ENCODE peak calls at places on chromosomes 12 and 14, in seven cellular contexts. E is ovary, C is AG10803, L is hepatocyte, Z is neural progenitor cell, X is cardiac fibroblast, O is NB4. P is an unnamed sample.

GRCh38 chr14:78950654-78951053 is 780.5 kb downstream of the NRXN3 start:
- DNase-seq in C (peak; percentile 26), Z (no peak), O (no peak), E (no peak), L (peak; percentile 32), X (peak; percentile 39), P (no peak)

GRCh38 chr14:37601849-37602248 is 6.4 kb downstream of the TTC6 start:
- DNase-seq in C (no peak), Z (no peak), X (no peak), O (no peak), E (no peak), L (no peak), P (no peak)

GRCh38 chr14:69260246-69260978 is 454 bp downstream of the GALNT16 start:
- DNase-seq in Z (peak; percentile 89), X (peak; percentile 19), E (peak; percentile 42), L (peak; percentile 61), O (no peak), C (no peak), P (peak; percentile 68)

GRCh38 chr12:54220092-54220557 is 31.3 kb upstream of the SMUG1 start:
- DNase-seq in Z (peak; percentile 78), O (peak; percentile 85), X (peak; percentile 78), L (peak; percentile 81), E (peak; percentile 86), C (peak; percentile 75), P (peak; percentile 68)

GRCh38 chr14:80491562-80492139 is 280.3 kb upstream of the DIO2 start:
- DNase-seq in X (peak; percentile 5), E (no peak), Z (no peak), O (no peak), C (peak; percentile 29), L (no peak), P (no peak)

GRCh38 chr12:42326466-42327226 is 679 bp downstream of the PPHLN1 start:
- DNase-seq in E (no peak), C (peak; percentile 51), O (peak; percentile 38), L (peak; percentile 15), Z (peak; percentile 11), X (peak; percentile 33), P (no peak)

GRCh38 chr14:89270439-89271227 is 146.4 kb downstream of the FOXN3 start:
- DNase-seq in O (no peak), Z (no peak), L (peak; percentile 74), X (no peak), C (no peak), E (no peak), P (no peak)

GRCh38 chr12:53493610-53494391 is 5.5 kb downstream of the MAP3K12 start:
- DNase-seq in O (no peak), E (no peak), X (no peak), C (no peak), L (no peak), Z (peak; percentile 51), P (no peak)

GRCh38 chr14:58587271-58587670 is 50.5 kb upstream of the DACT1 start:
- DNase-seq in O (no peak), L (no peak), Z (no peak), E (no peak), C (peak; percentile 97), X (peak; percentile 78), P (no peak)

GRCh38 chr12:109949089-109949488 is 47.1 kb downstream of the GIT2 start:
- DNase-seq in C (peak; percentile 76), E (no peak), Z (no peak), O (no peak), L (peak; percentile 68), X (peak; percentile 70), P (no peak)

GRCh38 chr14:49553892-49554291 is 32.3 kb downstream of the RPS29 start:
- DNase-seq in X (no peak), E (no peak), Z (no peak), O (no peak), C (no peak), L (no peak), P (no peak)

GRCh38 chr12:95790025-95790911 is at the start of gene NTN4:
- DNase-seq in Z (peak; percentile 68), X (peak; percentile 39), E (peak; percentile 70), L (peak; percentile 65), C (peak; percentile 39), O (peak; percentile 49), P (peak; percentile 58)

GRCh38 chr12:118219772-118220171 is 83.8 kb downstream of the PEBP1 start:
- DNase-seq in L (no peak), Z (no peak), E (no peak), X (no peak), O (no peak), C (no peak), P (no peak)

GRCh38 chr14:100147181-100147631 is 12.2 kb downstream of the DEGS2 start:
- DNase-seq in C (no peak), Z (no peak), L (no peak), E (no peak), O (peak; percentile 32), X (no peak), P (no peak)

DNA sequence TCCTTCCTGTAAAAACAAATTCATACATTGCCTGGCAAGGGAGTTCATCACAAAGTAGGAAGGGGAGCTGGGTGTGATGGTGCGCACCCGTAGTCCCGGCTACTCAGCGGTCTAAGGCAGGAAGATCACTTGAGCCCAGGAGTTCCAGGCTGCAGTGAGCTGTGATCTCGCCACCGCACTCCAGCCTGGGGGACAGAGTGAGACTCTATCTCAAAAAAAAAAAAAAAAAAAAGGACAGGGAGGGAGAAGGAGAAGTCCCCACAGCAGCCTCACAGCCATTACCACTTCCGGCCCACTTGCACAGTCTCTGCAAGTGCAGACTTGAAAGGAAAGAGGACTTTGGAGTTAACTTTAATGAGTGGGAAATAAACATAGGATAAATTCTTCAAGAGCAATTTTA is 121.0 kb downstream of the FBXL14 start:
- DNase-seq in Z (no peak), X (no peak), C (peak; percentile 36), E (no peak), L (no peak), O (peak; percentile 85), P (no peak)
- H3K4me3 ChIP-seq in Z (no peak overlapping the region), X (no peak overlapping the region), C (peak overlapping the region; percentile 8), E (no peak overlapping the region), L (no peak overlapping the region), O (peak overlapping the region; percentile 13), P (no peak overlapping the region)

DNA sequence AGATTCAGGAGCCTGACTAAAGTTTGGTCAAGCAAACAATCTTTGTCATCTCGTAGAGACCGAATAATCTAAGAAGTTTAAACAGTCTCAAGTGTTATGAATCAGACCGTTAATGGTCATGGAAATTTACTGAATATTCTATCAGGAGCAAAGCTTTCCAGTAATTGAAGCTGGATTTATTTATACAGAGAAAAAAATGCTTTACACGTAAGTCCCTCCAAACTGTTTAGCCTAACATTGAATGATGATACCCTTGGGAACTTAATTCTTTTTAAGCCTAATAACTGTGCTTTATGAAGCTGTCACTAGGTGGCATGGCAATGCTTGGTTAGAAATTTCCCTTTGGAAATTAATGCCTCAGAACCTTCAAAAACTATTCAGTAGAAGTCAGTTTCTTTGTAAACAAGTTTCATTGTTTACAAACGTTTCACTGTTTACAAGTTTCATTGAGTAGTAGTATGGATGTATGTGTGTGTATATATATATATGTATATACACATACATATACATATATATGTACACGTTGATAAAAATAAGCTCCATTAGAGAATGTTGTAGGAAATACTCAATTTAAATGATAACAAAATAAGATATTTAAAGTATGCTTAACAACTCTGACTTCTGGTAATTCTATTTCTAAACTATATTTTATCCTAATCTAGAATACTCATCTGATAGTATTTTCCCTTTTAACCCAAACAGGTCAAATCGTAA is 32.1 kb downstream of the DEPDC4 start:
- DNase-seq in X (peak; percentile 71), L (peak; percentile 58), O (peak; percentile 68), C (peak; percentile 65), Z (peak; percentile 31), E (no peak), P (peak; percentile 31)
- H3K4me3 ChIP-seq in X (peak overlapping the region; percentile 7), L (no peak overlapping the region), O (no peak overlapping the region), C (no peak overlapping the region), Z (no peak overlapping the region), E (no peak overlapping the region), P (no peak overlapping the region)

GRCh38 chr14:104894331-104895206 is 29.5 kb downstream of the CEP170B start:
- DNase-seq in X (no peak), Z (no peak), E (peak; percentile 18), O (no peak), L (peak; percentile 4), C (no peak), P (no peak)

GRCh38 chr14:104898195-104898558 is 26.5 kb upstream of the PLD4 start:
- DNase-seq in Z (no peak), E (no peak), O (no peak), L (no peak), X (no peak), C (no peak), P (no peak)

GRCh38 chr14:104895207-104895785 is 29.4 kb upstream of the PLD4 start:
- DNase-seq in L (peak; percentile 5), Z (no peak), E (peak; percentile 39), X (no peak), C (no peak), O (no peak), P (no peak)

GRCh38 chr14:104897286-104898194 is 27.1 kb upstream of the PLD4 start:
- DNase-seq in Z (no peak), C (no peak), X (no peak), L (no peak), O (no peak), E (peak; percentile 42), P (no peak)

DNA sequence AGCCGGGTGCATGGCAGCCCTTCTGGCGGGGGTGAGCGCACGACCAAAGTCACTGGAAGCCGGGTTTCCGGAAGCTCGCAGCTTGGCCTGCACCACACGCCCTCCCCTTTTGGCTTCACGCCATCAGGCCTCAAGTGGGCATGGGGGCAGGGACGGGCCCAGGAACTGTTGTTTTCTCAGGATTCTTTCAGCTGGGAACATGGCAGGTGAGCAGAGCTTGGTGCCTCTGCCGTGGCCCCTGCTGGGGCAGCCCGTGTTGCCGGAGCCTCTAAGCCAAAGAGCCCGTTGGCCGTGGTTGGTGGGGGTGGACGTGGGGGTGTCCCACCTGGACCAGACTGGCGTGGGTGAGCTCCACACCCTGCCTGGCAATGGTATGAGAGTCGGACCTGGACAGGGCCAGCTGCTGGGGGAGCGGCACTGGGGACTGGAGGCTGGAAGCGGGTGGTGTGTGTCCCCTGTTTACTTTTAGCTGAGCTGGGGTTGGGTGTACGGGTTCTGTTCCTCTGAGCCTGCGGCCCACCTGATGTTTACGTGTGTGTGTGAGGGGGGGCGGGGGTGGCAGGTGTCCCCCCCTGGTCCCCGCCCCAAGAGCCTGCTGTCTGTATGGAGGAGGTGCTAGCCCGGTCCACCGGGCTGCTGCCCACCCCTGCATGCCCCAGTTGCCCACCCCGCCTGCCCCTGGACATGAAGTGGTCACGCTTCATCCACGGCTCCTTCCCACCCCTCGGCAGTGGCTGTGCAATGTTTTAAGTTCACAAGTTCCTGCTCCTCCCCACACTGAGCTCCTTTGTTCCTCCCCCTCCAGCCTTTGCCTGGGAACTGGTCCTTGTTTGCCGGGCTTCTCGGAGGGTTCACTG is 28.7 kb upstream of the PLD4 start:
- DNase-seq in O (peak; percentile 2), E (peak; percentile 43), L (peak; percentile 16), X (no peak), Z (no peak), C (no peak), P (no peak)
- H3K4me3 ChIP-seq in O (no peak overlapping the region), E (no peak overlapping the region), L (no peak overlapping the region), X (no peak overlapping the region), Z (no peak overlapping the region), C (no peak overlapping the region), P (no peak overlapping the region)

GRCh38 chr14:20494935-20495766 is 10.2 kb upstream of the RNASE10 start:
- DNase-seq in E (no peak), X (peak; percentile 51), O (peak; percentile 76), C (peak; percentile 44), Z (no peak), L (no peak), P (no peak)
- H3K4me3 ChIP-seq in E (no peak overlapping the region), X (no peak overlapping the region), O (no peak overlapping the region), C (no peak overlapping the region), Z (no peak overlapping the region), L (no peak overlapping the region), P (no peak overlapping the region)

P was measured in Caco-2.